ENCODE peak calls at places on chromosomes 4 and X, in six cellular contexts. Q is kidney epithelial cell; J is tibial artery; X is OCI-LY7; A is heart right ventricle; L is effector memory CD4-positive, alpha-beta T cell. W is an unnamed sample.

GRCh38 chrX:2536974-2537373 is 36.2 kb upstream of the DHRSX start:
- DNase-seq in Q (no peak), J (no peak), X (no peak), A (no peak), L (no peak), W (no peak)

GRCh38 chrX:3348191-3348590 is 1.7 kb upstream of the MXRA5 start:
- DNase-seq in Q (no peak), J (no peak), X (no peak), A (no peak), L (no peak), W (no peak)

GRCh38 chr4:73576366-73576765 is 43.9 kb downstream of the RASSF6 start:
- DNase-seq in Q (no peak), J (no peak), X (no peak), A (no peak), L (no peak), W (no peak)

GRCh38 chr4:82643994-82644730 is 82.4 kb upstream of the TMEM150C start:
- DNase-seq in Q (peak), J (no peak), X (no peak), A (no peak), L (no peak), W (no peak)

GRCh38 chr4:1012031-1012739 is 759 bp downstream of the FGFRL1 start:
- DNase-seq in Q (no peak), J (no peak), X (peak), A (peak), L (peak), W (no peak)

GRCh38 chr4:94534401-94535312 is 82.9 kb downstream of the PDLIM5 start:
- DNase-seq in Q (no peak), J (no peak), X (no peak), A (no peak), L (no peak), W (no peak)

GRCh38 chrX:136292656-136293055 is 8.1 kb upstream of the ADGRG4 start:
- DNase-seq in Q (no peak), J (no peak), X (no peak), A (no peak), L (no peak), W (no peak)

GRCh38 chrX:20056704-20057103 is 60.0 kb downstream of the MAP7D2 start:
- DNase-seq in Q (peak), J (no peak), X (no peak), A (no peak), L (no peak), W (no peak)

GRCh38 chr4:36255575-36255974 is 11.3 kb upstream of the ARAP2 start:
- DNase-seq in Q (no peak), J (no peak), X (peak), A (no peak), L (peak), W (no peak)

GRCh38 chr4:184932343-184932742 is 85.9 kb upstream of the HELT start:
- DNase-seq in Q (no peak), J (no peak), X (no peak), A (peak), L (no peak), W (no peak)

GRCh38 chrX:19334945-19335626 is 8.6 kb upstream of the PDHA1 start:
- DNase-seq in Q (no peak), J (no peak), X (peak), A (no peak), L (no peak), W (no peak)

GRCh38 chr4:109574443-109574850 is 14.4 kb downstream of the MCUB start:
- DNase-seq in Q (no peak), J (no peak), X (peak), A (no peak), L (no peak), W (no peak)

GRCh38 chr4:17385403-17385802 is 126.5 kb downstream of the QDPR start:
- DNase-seq in Q (peak), J (no peak), X (peak), A (no peak), L (no peak), W (no peak)

GRCh38 chr4:9704551-9705332 is 76.7 kb upstream of the DRD5 start:
- DNase-seq in Q (no peak), J (no peak), X (no peak), A (no peak), L (no peak), W (no peak)

GRCh38 chr4:112453321-112453720 is 62.7 kb downstream of the NEUROG2 start:
- DNase-seq in Q (no peak), J (no peak), X (no peak), A (no peak), L (no peak), W (no peak)

GRCh38 chr4:107999932-108000539 is 10.3 kb downstream of the HADH start:
- DNase-seq in Q (no peak), J (no peak), X (no peak), A (no peak), L (no peak), W (no peak)

GRCh38 chr4:108001540-108001939 is 11.9 kb downstream of the HADH start:
- DNase-seq in Q (no peak), J (no peak), X (no peak), A (no peak), L (no peak), W (no peak)

GRCh38 chr4:107997001-107997788 is 7.5 kb downstream of the HADH start:
- DNase-seq in Q (no peak), J (peak), X (no peak), A (no peak), L (no peak), W (peak)

GRCh38 chr4:107994894-107995293 is 5.2 kb downstream of the HADH start:
- DNase-seq in Q (no peak), J (no peak), X (no peak), A (no peak), L (no peak), W (no peak)

DNA sequence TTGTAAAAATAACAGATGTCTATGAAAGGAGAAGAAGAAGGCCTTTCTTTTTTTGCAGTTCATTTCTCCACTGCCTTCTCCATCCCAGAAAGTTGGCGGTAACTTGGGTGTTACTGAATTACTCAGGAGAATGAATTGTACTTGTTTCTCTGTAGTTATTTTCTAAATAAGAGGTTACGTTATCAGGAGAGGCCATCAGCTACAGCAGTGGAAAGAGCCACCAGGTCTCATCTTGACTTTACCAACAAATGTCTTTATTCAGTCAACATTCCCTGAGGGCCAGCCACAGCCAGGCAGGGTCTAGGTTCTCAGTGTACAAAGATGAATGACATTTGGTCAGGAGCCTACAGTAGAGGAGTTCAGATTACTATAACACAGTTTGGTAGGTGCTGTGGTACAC is 8.1 kb downstream of the HADH start:
- DNase-seq in Q (no peak), J (no peak), X (no peak), A (no peak), L (no peak), W (no peak)
- H3K4me3 ChIP-seq in Q (no peak), J (no peak), X (no peak), A (no peak), L (no peak), W (no peak)

GRCh38 chrX:66638591-66639500 is at the start of gene EDA2R:
- DNase-seq in Q (peak), J (no peak), X (peak), A (no peak), L (no peak), W (no peak)
- H3K4me3 ChIP-seq in Q (peak), J (peak), X (peak), A (peak), L (peak), W (peak)

GRCh38 chrX:71253253-71254091 is 468 bp downstream of the ZMYM3 start:
- DNase-seq in Q (no peak), J (no peak), X (peak), A (peak), L (peak), W (no peak)
- H3K4me3 ChIP-seq in Q (peak), J (peak), X (peak), A (peak), L (peak), W (peak)

GRCh38 chr4:6929735-6930464 is 20.3 kb downstream of the TBC1D14 start:
- DNase-seq in Q (no peak), J (no peak), X (no peak), A (no peak), L (no peak), W (no peak)
- H3K4me3 ChIP-seq in Q (no peak), J (no peak), X (no peak), A (no peak), L (no peak), W (no peak)

GRCh38 chr4:170088686-170089085 is 1.1 kb downstream of the AADAT start:
- DNase-seq in Q (no peak), J (no peak), X (no peak), A (no peak), L (no peak), W (no peak)

GRCh38 chr4:170089743-170090666 is at the start of gene AADAT:
- DNase-seq in Q (no peak), J (peak), X (no peak), A (peak), L (no peak), W (peak)

GRCh38 chr4:170091069-170091696 is 1.4 kb upstream of the AADAT start:
- DNase-seq in Q (no peak), J (no peak), X (no peak), A (peak), L (no peak), W (no peak)

GRCh38 chr4:170089274-170089742 is 448 bp downstream of the AADAT start:
- DNase-seq in Q (no peak), J (no peak), X (no peak), A (no peak), L (no peak), W (no peak)

DNA sequence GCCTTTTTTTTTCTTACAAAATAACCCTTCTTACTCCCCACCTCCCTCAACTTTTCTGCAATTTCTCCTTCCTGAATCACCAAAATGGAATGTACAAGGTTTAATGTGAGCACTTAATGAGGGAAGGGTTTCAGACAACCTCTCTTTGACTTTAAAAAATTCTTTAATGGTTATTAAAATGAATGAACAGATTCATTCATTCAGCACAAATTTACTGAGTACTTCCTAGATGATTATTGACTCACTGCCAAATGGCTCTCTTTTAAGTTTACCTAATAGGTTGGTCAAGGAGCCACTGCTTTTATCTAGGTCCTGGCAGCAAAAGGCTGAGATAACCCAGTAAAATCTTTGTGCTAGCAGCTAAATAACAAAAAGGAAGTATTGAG is 904 bp upstream of the AADAT start:
- DNase-seq in Q (no peak), J (no peak), X (no peak), A (no peak), L (no peak), W (no peak)
- H3K4me3 ChIP-seq in Q (no peak), J (peak), X (no peak), A (peak), L (no peak), W (peak)

DNA sequence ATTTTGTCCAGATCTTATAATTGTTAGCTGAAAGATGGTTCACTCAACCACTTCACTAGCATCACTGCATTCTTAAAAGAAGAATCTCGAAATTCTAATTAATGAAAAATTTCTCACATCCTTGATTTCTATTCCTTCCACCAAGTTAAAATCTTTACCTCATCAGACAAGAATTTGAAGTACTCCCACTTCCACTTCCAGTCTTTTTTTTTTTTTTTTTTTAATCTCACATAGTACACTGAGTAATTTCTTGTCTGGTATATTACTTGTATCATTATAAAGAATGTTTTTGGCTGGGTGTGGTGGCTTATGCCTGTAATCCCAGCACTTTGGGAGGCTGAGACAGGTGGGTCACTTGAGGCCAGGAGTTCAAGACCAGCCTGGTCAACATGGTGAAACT is 73.2 kb downstream of the FBXW7 start:
- DNase-seq in Q (no peak), J (no peak), X (no peak), A (no peak), L (no peak), W (no peak)
- H3K4me3 ChIP-seq in Q (no peak), J (no peak), X (no peak), A (no peak), L (no peak), W (no peak)

DNA sequence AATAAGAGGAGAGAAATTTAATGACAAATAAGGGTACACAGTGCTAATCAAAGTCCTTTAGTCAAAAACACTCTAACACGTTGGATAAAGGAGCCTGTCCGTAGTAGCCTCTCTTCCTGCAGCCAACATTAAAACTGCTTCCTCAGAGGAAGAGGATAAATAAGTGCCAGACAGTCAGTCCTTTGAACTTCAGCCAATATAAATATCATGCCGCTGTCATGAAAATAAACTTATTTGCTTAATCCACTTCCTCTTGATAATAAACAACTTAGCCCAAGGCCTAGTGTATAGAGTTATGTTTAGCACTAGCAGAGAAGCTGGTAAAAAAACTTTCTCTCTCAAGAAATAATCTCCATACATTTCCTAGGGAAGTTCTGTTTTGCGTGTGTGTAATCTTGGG is 196.7 kb downstream of the HS3ST1 start:
- DNase-seq in Q (no peak), J (no peak), X (no peak), A (no peak), L (no peak), W (no peak)
- H3K4me3 ChIP-seq in Q (no peak), J (no peak), X (no peak), A (no peak), L (no peak), W (no peak)

GRCh38 chrX:153667281-153667831 is 6.3 kb downstream of the PNCK start:
- DNase-seq in Q (no peak), J (no peak), X (no peak), A (no peak), L (no peak), W (peak)
- H3K4me3 ChIP-seq in Q (no peak), J (no peak), X (no peak), A (no peak), L (no peak), W (peak)